ENCODE peak calls at places on chromosomes 5 and 9, in eight cellular contexts. One of them, this sample, is unnamed.

GRCh38 chr5:36200513-36200912 is 41.2 kb downstream of the NADK2 start:
- DNase-seq in adipocyte: no peak
- DNase-seq in germinal center: no peak
- DNase-seq in nucleus accumbens: no peak
- DNase-seq in IMR-90: peak
- DNase-seq in stimulated activated CD4-positive, alpha-beta T cell treated with anti-CD3 and anti-CD28 coated beads, Interleukin-12 subunit alpha, Interleukin-12 subunit beta, amount 100 ng/mL, for 4 hours: no peak
- DNase-seq in activated CD8-positive, alpha-beta T cell treated with anti-CD3 and anti-CD28 coated beads for 36 hours: no peak
- DNase-seq in GDM1: no peak
- DNase-seq in this sample: no peak

GRCh38 chr9:38048319-38048969 is 20.6 kb downstream of the SHB start:
- DNase-seq in adipocyte: peak
- DNase-seq in germinal center: no peak
- DNase-seq in nucleus accumbens: no peak
- DNase-seq in IMR-90: peak
- DNase-seq in stimulated activated CD4-positive, alpha-beta T cell treated with anti-CD3 and anti-CD28 coated beads, Interleukin-12 subunit alpha, Interleukin-12 subunit beta, amount 100 ng/mL, for 4 hours: no peak
- DNase-seq in activated CD8-positive, alpha-beta T cell treated with anti-CD3 and anti-CD28 coated beads for 36 hours: no peak
- DNase-seq in GDM1: no peak
- DNase-seq in this sample: no peak

GRCh38 chr5:41161271-41161670 is 52.1 kb downstream of the C6 start:
- DNase-seq in adipocyte: peak
- DNase-seq in germinal center: no peak
- DNase-seq in nucleus accumbens: no peak
- DNase-seq in IMR-90: peak
- DNase-seq in stimulated activated CD4-positive, alpha-beta T cell treated with anti-CD3 and anti-CD28 coated beads, Interleukin-12 subunit alpha, Interleukin-12 subunit beta, amount 100 ng/mL, for 4 hours: no peak
- DNase-seq in activated CD8-positive, alpha-beta T cell treated with anti-CD3 and anti-CD28 coated beads for 36 hours: no peak
- DNase-seq in GDM1: no peak
- DNase-seq in this sample: no peak

GRCh38 chr5:444226-444625 is 1.2 kb downstream of the EXOC3 start:
- DNase-seq in adipocyte: no peak
- DNase-seq in germinal center: no peak
- DNase-seq in nucleus accumbens: no peak
- DNase-seq in IMR-90: no peak
- DNase-seq in stimulated activated CD4-positive, alpha-beta T cell treated with anti-CD3 and anti-CD28 coated beads, Interleukin-12 subunit alpha, Interleukin-12 subunit beta, amount 100 ng/mL, for 4 hours: no peak
- DNase-seq in activated CD8-positive, alpha-beta T cell treated with anti-CD3 and anti-CD28 coated beads for 36 hours: no peak
- DNase-seq in GDM1: no peak
- DNase-seq in this sample: no peak

GRCh38 chr9:136345281-136346156 is 18.0 kb downstream of the DNLZ start:
- DNase-seq in adipocyte: peak
- DNase-seq in germinal center: no peak
- DNase-seq in nucleus accumbens: peak
- DNase-seq in IMR-90: no peak
- DNase-seq in stimulated activated CD4-positive, alpha-beta T cell treated with anti-CD3 and anti-CD28 coated beads, Interleukin-12 subunit alpha, Interleukin-12 subunit beta, amount 100 ng/mL, for 4 hours: no peak
- DNase-seq in activated CD8-positive, alpha-beta T cell treated with anti-CD3 and anti-CD28 coated beads for 36 hours: no peak
- DNase-seq in GDM1: no peak
- DNase-seq in this sample: peak

GRCh38 chr9:98795970-98796363 is 388 bp downstream of the ANKS6 start:
- DNase-seq in adipocyte: peak
- DNase-seq in germinal center: peak
- DNase-seq in nucleus accumbens: no peak
- DNase-seq in IMR-90: no peak
- DNase-seq in stimulated activated CD4-positive, alpha-beta T cell treated with anti-CD3 and anti-CD28 coated beads, Interleukin-12 subunit alpha, Interleukin-12 subunit beta, amount 100 ng/mL, for 4 hours: peak
- DNase-seq in activated CD8-positive, alpha-beta T cell treated with anti-CD3 and anti-CD28 coated beads for 36 hours: no peak
- DNase-seq in GDM1: no peak
- DNase-seq in this sample: no peak

GRCh38 chr5:181207214-181207959 is 2.4 kb upstream of the TRIM7 start:
- DNase-seq in adipocyte: peak
- DNase-seq in germinal center: no peak
- DNase-seq in nucleus accumbens: no peak
- DNase-seq in IMR-90: peak
- DNase-seq in stimulated activated CD4-positive, alpha-beta T cell treated with anti-CD3 and anti-CD28 coated beads, Interleukin-12 subunit alpha, Interleukin-12 subunit beta, amount 100 ng/mL, for 4 hours: peak
- DNase-seq in activated CD8-positive, alpha-beta T cell treated with anti-CD3 and anti-CD28 coated beads for 36 hours: peak
- DNase-seq in GDM1: no peak
- DNase-seq in this sample: no peak

GRCh38 chr5:37723147-37723961 is 116.5 kb downstream of the GDNF start:
- DNase-seq in adipocyte: peak
- DNase-seq in germinal center: peak
- DNase-seq in nucleus accumbens: peak
- DNase-seq in IMR-90: no peak
- DNase-seq in stimulated activated CD4-positive, alpha-beta T cell treated with anti-CD3 and anti-CD28 coated beads, Interleukin-12 subunit alpha, Interleukin-12 subunit beta, amount 100 ng/mL, for 4 hours: no peak
- DNase-seq in activated CD8-positive, alpha-beta T cell treated with anti-CD3 and anti-CD28 coated beads for 36 hours: peak
- DNase-seq in GDM1: no peak
- DNase-seq in this sample: peak

GRCh38 chr5:65198777-65199120 is 283.0 kb downstream of the ADAMTS6 start:
- DNase-seq in adipocyte: peak
- DNase-seq in germinal center: no peak
- DNase-seq in nucleus accumbens: no peak
- DNase-seq in IMR-90: peak
- DNase-seq in stimulated activated CD4-positive, alpha-beta T cell treated with anti-CD3 and anti-CD28 coated beads, Interleukin-12 subunit alpha, Interleukin-12 subunit beta, amount 100 ng/mL, for 4 hours: no peak
- DNase-seq in activated CD8-positive, alpha-beta T cell treated with anti-CD3 and anti-CD28 coated beads for 36 hours: no peak
- DNase-seq in GDM1: no peak
- DNase-seq in this sample: no peak

GRCh38 chr5:170896779-170897178 is 35.0 kb downstream of the RANBP17 start:
- DNase-seq in adipocyte: peak
- DNase-seq in germinal center: no peak
- DNase-seq in nucleus accumbens: peak
- DNase-seq in IMR-90: peak
- DNase-seq in stimulated activated CD4-positive, alpha-beta T cell treated with anti-CD3 and anti-CD28 coated beads, Interleukin-12 subunit alpha, Interleukin-12 subunit beta, amount 100 ng/mL, for 4 hours: no peak
- DNase-seq in activated CD8-positive, alpha-beta T cell treated with anti-CD3 and anti-CD28 coated beads for 36 hours: no peak
- DNase-seq in GDM1: no peak
- DNase-seq in this sample: peak

GRCh38 chr5:84237126-84237525 is 147.6 kb downstream of the EDIL3 start:
- DNase-seq in adipocyte: no peak
- DNase-seq in germinal center: no peak
- DNase-seq in nucleus accumbens: no peak
- DNase-seq in IMR-90: no peak
- DNase-seq in stimulated activated CD4-positive, alpha-beta T cell treated with anti-CD3 and anti-CD28 coated beads, Interleukin-12 subunit alpha, Interleukin-12 subunit beta, amount 100 ng/mL, for 4 hours: no peak
- DNase-seq in activated CD8-positive, alpha-beta T cell treated with anti-CD3 and anti-CD28 coated beads for 36 hours: no peak
- DNase-seq in GDM1: no peak
- DNase-seq in this sample: no peak

GRCh38 chr5:30764704-30765103 is 428.8 kb upstream of the CDH6 start:
- DNase-seq in adipocyte: peak
- DNase-seq in germinal center: no peak
- DNase-seq in nucleus accumbens: no peak
- DNase-seq in IMR-90: peak
- DNase-seq in stimulated activated CD4-positive, alpha-beta T cell treated with anti-CD3 and anti-CD28 coated beads, Interleukin-12 subunit alpha, Interleukin-12 subunit beta, amount 100 ng/mL, for 4 hours: no peak
- DNase-seq in activated CD8-positive, alpha-beta T cell treated with anti-CD3 and anti-CD28 coated beads for 36 hours: no peak
- DNase-seq in GDM1: no peak
- DNase-seq in this sample: no peak

This sample was measured in OCI-M1.